ENCODE peak calls at places on chromosomes 3 and 15, in four cellular contexts. H is aorta; C is activated T-helper 1 cell treated with anti-CD3 and anti-CD28 coated beads, Interleukin-12 subunit alpha, Interleukin-12 subunit beta, Interleukin-2, Interleukin-4 antibody, amounts not matched to agents 30 ng/mL and 10 ng/mL and 1 ng/mL, durations not matched to agents 14 hours and 24 hours and 36 hours; T is upper lobe of right lung. F is an unnamed sample.

GRCh38 chr3:128348805-128349531 is 117.7 kb downstream of the DNAJB8 start:
- DNase-seq in H (peak; percentile 46), C (no peak), T (no peak), F (no peak)

GRCh38 chr15:34837246-34838016 is 42.1 kb upstream of the ACTC1 start:
- DNase-seq in H (no peak), C (no peak), T (no peak), F (no peak)

GRCh38 chr3:72985576-72985975 is 11.0 kb upstream of the PPP4R2 start:
- DNase-seq in H (no peak), C (no peak), T (no peak), F (no peak)

GRCh38 chr3:15330031-15330596 is 2.3 kb downstream of the SH3BP5 start:
- DNase-seq in H (no peak), C (no peak), T (no peak), F (no peak)

GRCh38 chr3:188431553-188431952 is 277.6 kb downstream of the LPP start:
- DNase-seq in H (no peak), C (no peak), T (no peak), F (no peak)

GRCh38 chr3:102790742-102791141 is 355.9 kb downstream of the ZPLD1 start:
- DNase-seq in H (no peak), C (no peak), T (no peak), F (no peak)

GRCh38 chr3:172154768-172155649 is 115.6 kb downstream of the FNDC3B start:
- DNase-seq in H (peak; percentile 17), C (no peak), T (no peak), F (no peak)

GRCh38 chr3:114093001-114093350 is 36.4 kb downstream of the QTRT2 start:
- DNase-seq in H (no peak), C (no peak), T (no peak), F (no peak)

GRCh38 chr15:38069506-38069905 is 135.1 kb downstream of the TMCO5A start:
- DNase-seq in H (no peak), C (no peak), T (peak; percentile 66), F (no peak)

GRCh38 chr3:31043184-31043819 is 148.8 kb upstream of the GADL1 start:
- DNase-seq in H (no peak), C (no peak), T (no peak), F (no peak)

GRCh38 chr15:58136731-58137130 is 1.4 kb upstream of the AQP9 start:
- DNase-seq in H (no peak), C (no peak), T (no peak), F (no peak)

GRCh38 chr15:37046876-37047614 is 53.3 kb downstream of the MEIS2 start:
- DNase-seq in H (no peak), C (no peak), T (no peak), F (no peak)

GRCh38 chr15:66601521-66601920 is 35.7 kb upstream of the LCTL start:
- DNase-seq in H (peak; percentile 24), C (no peak), T (no peak), F (no peak)

GRCh38 chr3:52399131-52399530 is 45.8 kb downstream of the SEMA3G start:
- DNase-seq in H (peak; percentile 40), C (no peak), T (peak; percentile 43), F (no peak)

GRCh38 chr3:126003447-126004190 is 34.6 kb downstream of the ROPN1B start:
- DNase-seq in H (no peak), C (no peak), T (no peak), F (no peak)

GRCh38 chr3:71244153-71245051 is 339.1 kb downstream of the FOXP1 start:
- DNase-seq in H (peak; percentile 77), C (no peak), T (no peak), F (no peak)

GRCh38 chr3:25564040-25564439 is 100.7 kb downstream of the TOP2B start:
- DNase-seq in H (no peak), C (no peak), T (no peak), F (no peak)

GRCh38 chr3:123341871-123342630 is 106.8 kb downstream of the ADCY5 start:
- DNase-seq in H (peak; percentile 54), C (no peak), T (peak; percentile 58), F (no peak)

GRCh38 chr3:113110263-113110662 is 101.1 kb upstream of the BOC start:
- DNase-seq in H (no peak), C (no peak), T (no peak), F (no peak)

GRCh38 chr3:138348950-138349739 is 766 bp downstream of the MRAS start:
- DNase-seq in H (no peak), C (no peak), T (no peak), F (no peak)

GRCh38 chr3:137460944-137461343 is 303.2 kb upstream of the SOX14 start:
- DNase-seq in H (no peak), C (no peak), T (no peak), F (no peak)

GRCh38 chr3:141486735-141487418 is at the start of gene RASA2:
- DNase-seq in H (peak; percentile 89), C (peak; percentile 62), T (peak; percentile 88), F (peak; percentile 82)

GRCh38 chr3:25428003-25428861 is at the start of gene RARB:
- DNase-seq in H (peak; percentile 83), C (no peak), T (peak; percentile 66), F (no peak)

GRCh38 chr3:11499144-11499543 is 144.6 kb downstream of the VGLL4 start:
- DNase-seq in H (no peak), C (no peak), T (no peak), F (no peak)

GRCh38 chr3:12810013-12810780 is 13.7 kb downstream of the CAND2 start:
- DNase-seq in H (peak; percentile 99), C (peak; percentile 86), T (peak; percentile 98), F (peak; percentile 92)

GRCh38 chr3:23723153-23723552 is 82.6 kb upstream of the UBE2E1 start:
- DNase-seq in H (no peak), C (no peak), T (no peak), F (no peak)

GRCh38 chr3:16511561-16512434 is 1.7 kb downstream of the RFTN1 start:
- DNase-seq in H (peak; percentile 86), C (peak; percentile 79), T (no peak), F (peak; percentile 92)

GRCh38 chr3:71397046-71397445 is 186.5 kb downstream of the FOXP1 start:
- DNase-seq in H (no peak), C (no peak), T (no peak), F (no peak)

GRCh38 chr15:66878761-66879160 is 176.7 kb downstream of the SMAD6 start:
- DNase-seq in H (no peak), C (no peak), T (no peak), F (no peak)

GRCh38 chr3:41598804-41599481 is 363.0 kb downstream of the ULK4 start:
- DNase-seq in H (no peak), C (no peak), T (no peak), F (no peak)

GRCh38 chr3:141578197-141578596 is 91.4 kb downstream of the RASA2 start:
- DNase-seq in H (no peak), C (no peak), T (no peak), F (no peak)

GRCh38 chr3:19866751-19867347 is 67.2 kb downstream of the EFHB start:
- DNase-seq in H (no peak), C (peak; percentile 5), T (no peak), F (peak; percentile 18)

F was measured in stimulated activated naive CD8-positive, alpha-beta T cell treated with anti-CD3 and anti-CD28 coated beads, Interleukin-15, amount 100 ng/mL, for 72 hours.